ENCODE peak calls at places on chromosomes 12 and 14, in ten cellular contexts. Q is suprapubic skin, V is tibial nerve, O is sigmoid colon, R is A549, W is ovary, N is stomach, X is transverse colon, A is K562, M is H1. K is an unnamed sample.

GRCh38 chr12:6199531-6200265 is 502 bp upstream of the CD9 start:
- DNase-seq in Q (no peak), V (no peak), O (peak; percentile 87), R (no peak), W (peak; percentile 32), N (no peak), X (peak; percentile 76), A (no peak), M (peak; percentile 79), K (no peak)

GRCh38 chr14:68312884-68313725 is 479.8 kb downstream of the ZFP36L1 start:
- DNase-seq in Q (no peak), V (no peak), O (no peak), R (no peak), W (no peak), N (no peak), X (no peak), A (no peak), M (no peak), K (no peak)

GRCh38 chr14:92447416-92448197 is 66.0 kb upstream of the RIN3 start:
- DNase-seq in Q (no peak), V (no peak), O (no peak), R (no peak), W (no peak), N (no peak), X (no peak), A (no peak), M (no peak), K (no peak)

GRCh38 chr14:21385170-21385904 is 1.5 kb upstream of the SUPT16H start:
- DNase-seq in Q (no peak), V (no peak), O (no peak), R (no peak), W (no peak), N (no peak), X (no peak), A (no peak), M (no peak), K (no peak)

GRCh38 chr12:15987696-15988095 is 76.6 kb downstream of the DERA start:
- DNase-seq in Q (no peak), V (no peak), O (no peak), R (no peak), W (no peak), N (peak; percentile 64), X (no peak), A (no peak), M (no peak), K (no peak)

GRCh38 chr14:39102969-39103957 is at the start of gene SEC23A:
- DNase-seq in Q (peak; percentile 96), V (peak; percentile 88), O (peak; percentile 95), R (peak; percentile 75), W (peak; percentile 86), N (peak; percentile 92), X (peak; percentile 94), A (peak; percentile 77), M (peak; percentile 92), K (peak; percentile 98)

GRCh38 chr12:71208053-71208685 is 50.4 kb upstream of the TSPAN8 start:
- DNase-seq in Q (no peak), V (no peak), O (no peak), R (no peak), W (no peak), N (no peak), X (no peak), A (no peak), M (no peak), K (no peak)

GRCh38 chr14:81450100-81450531 is 50.0 kb upstream of the STON2 start:
- DNase-seq in Q (peak; percentile 72), V (peak; percentile 30), O (peak; percentile 82), R (no peak), W (peak; percentile 69), N (no peak), X (no peak), A (no peak), M (no peak), K (no peak)

GRCh38 chr14:69845787-69846186 is 33.4 kb upstream of the SMOC1 start:
- DNase-seq in Q (no peak), V (no peak), O (no peak), R (no peak), W (no peak), N (no peak), X (no peak), A (no peak), M (no peak), K (no peak)

GRCh38 chr14:35821546-35822411 is 4.4 kb upstream of the BRMS1L start:
- DNase-seq in Q (no peak), V (no peak), O (no peak), R (peak; percentile 50), W (no peak), N (no peak), X (no peak), A (peak; percentile 30), M (no peak), K (no peak)

GRCh38 chr12:104073699-104074098 is 9.4 kb downstream of the HCFC2 start:
- DNase-seq in Q (no peak), V (no peak), O (no peak), R (no peak), W (no peak), N (no peak), X (no peak), A (no peak), M (no peak), K (no peak)

GRCh38 chr12:109701064-109701463 is 12.6 kb upstream of the FAM222A start:
- DNase-seq in Q (no peak), V (no peak), O (no peak), R (no peak), W (no peak), N (no peak), X (no peak), A (no peak), M (no peak), K (no peak)

GRCh38 chr12:20549115-20549719 is 145.9 kb upstream of the SLCO1C1 start:
- DNase-seq in Q (no peak), V (peak; percentile 64), O (peak; percentile 64), R (peak; percentile 30), W (no peak), N (no peak), X (peak; percentile 26), A (no peak), M (no peak), K (no peak)

GRCh38 chr12:96143827-96144226 is 50.3 kb upstream of the ELK3 start:
- DNase-seq in Q (no peak), V (no peak), O (no peak), R (no peak), W (no peak), N (no peak), X (no peak), A (no peak), M (no peak), K (no peak)

GRCh38 chr12:69330475-69331473 is 17.4 kb upstream of the LYZ start:
- DNase-seq in Q (no peak), V (no peak), O (no peak), R (no peak), W (peak; percentile 12), N (peak; percentile 79), X (peak; percentile 74), A (peak; percentile 48), M (peak; percentile 58), K (no peak)
- TF ChIP-seq EP300 in Q (no peak), V (no peak), O (no peak), R (no peak), W (no peak), N (no peak), X (no peak), A (no peak), M (no peak), K (no peak)

DNA sequence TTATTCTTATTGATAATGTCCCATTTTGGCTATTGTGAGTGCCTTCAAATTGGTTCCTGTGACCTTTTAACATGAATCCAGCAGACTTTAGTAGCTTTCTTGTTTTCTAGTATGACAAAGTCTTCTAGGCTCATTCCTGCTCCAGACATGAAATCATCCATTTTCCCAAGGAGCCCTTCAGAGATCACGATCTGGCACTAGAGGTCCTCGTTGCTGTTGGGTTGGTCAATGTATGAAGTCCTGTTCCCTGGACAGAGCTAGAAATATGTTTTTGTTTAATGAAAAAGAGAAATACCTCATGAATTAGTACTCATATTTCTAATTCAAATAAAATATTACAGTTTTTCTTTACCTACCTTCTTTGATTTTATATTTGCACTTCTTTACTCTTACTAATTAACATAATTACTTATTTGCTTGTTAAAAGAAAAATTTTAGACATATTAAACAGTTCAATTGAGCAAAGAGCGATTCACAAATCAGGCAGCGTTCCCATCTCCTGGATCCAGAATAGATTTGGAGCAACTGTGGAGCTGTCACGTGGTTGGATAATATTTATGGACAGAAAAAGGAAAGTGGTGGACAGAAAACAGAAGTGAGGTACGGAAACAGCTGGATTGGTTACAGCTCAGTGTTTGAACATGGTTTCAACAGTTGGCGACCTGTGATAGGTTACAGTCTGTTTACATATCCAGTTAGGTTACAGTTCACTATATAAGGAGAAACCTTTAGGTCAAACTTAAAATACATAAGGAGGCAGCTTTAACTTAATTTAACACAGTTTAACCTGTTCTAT is 19.8 kb upstream of the FAM234B start:
- DNase-seq in Q (no peak), V (peak; percentile 64), O (no peak), R (peak; percentile 45), W (no peak), N (peak; percentile 31), X (peak; percentile 33), A (peak; percentile 14), M (peak; percentile 2), K (no peak)
- TF ChIP-seq EP300 in Q (no peak), V (no peak), O (no peak), R (no peak), W (no peak), N (no peak), X (no peak), A (no peak), M (no peak), K (no peak)

GRCh38 chr12:165862-166368 is 48.0 kb downstream of the SLC6A12 start:
- DNase-seq in Q (no peak), V (no peak), O (no peak), R (no peak), W (no peak), N (no peak), X (no peak), A (no peak), M (no peak), K (no peak)

GRCh38 chr12:169528-170360 is 44.2 kb downstream of the SLC6A12 start:
- DNase-seq in Q (no peak), V (no peak), O (no peak), R (no peak), W (no peak), N (no peak), X (no peak), A (peak; percentile 28), M (no peak), K (no peak)

GRCh38 chr12:168763-169525 is 45.0 kb downstream of the SLC6A12 start:
- DNase-seq in Q (no peak), V (no peak), O (no peak), R (no peak), W (no peak), N (no peak), X (no peak), A (no peak), M (no peak), K (no peak)

GRCh38 chr12:166425-167091 is 47.4 kb downstream of the SLC6A12 start:
- DNase-seq in Q (no peak), V (no peak), O (no peak), R (no peak), W (no peak), N (no peak), X (no peak), A (no peak), M (no peak), K (no peak)

GRCh38 chr12:168201-168600 is 45.8 kb downstream of the SLC6A12 start:
- DNase-seq in Q (no peak), V (no peak), O (no peak), R (no peak), W (no peak), N (no peak), X (no peak), A (no peak), M (no peak), K (no peak)
- TF ChIP-seq EP300 in Q (no peak), V (no peak), O (no peak), R (no peak), W (no peak), N (no peak), X (no peak), A (no peak), M (no peak), K (no peak)

GRCh38 chr12:77772606-77773298 is 57.9 kb upstream of the NAV3 start:
- DNase-seq in Q (no peak), V (no peak), O (no peak), R (no peak), W (no peak), N (no peak), X (no peak), A (no peak), M (no peak), K (no peak)
- TF ChIP-seq EP300 in Q (no peak), V (no peak), O (no peak), R (no peak), W (no peak), N (no peak), X (no peak), A (no peak), M (no peak), K (no peak)